ENCODE peak calls at places on chromosome 9, in seven cellular contexts. One of them, this sample, is unnamed.

GRCh38 chr9:122144836-122145235 is 14.7 kb downstream of the NDUFA8 start:
- DNase-seq in K562: no peak
- DNase-seq in SK-N-SH: no peak
- DNase-seq in H1: no peak
- DNase-seq in HCT116: no peak
- DNase-seq in HepG2: peak
- DNase-seq in GM12878: no peak
- DNase-seq in this sample: no peak

GRCh38 chr9:81150016-81150625 is 539.2 kb downstream of the TLE1 start:
- DNase-seq in K562: no peak
- DNase-seq in SK-N-SH: no peak
- DNase-seq in H1: no peak
- DNase-seq in HCT116: no peak
- DNase-seq in HepG2: no peak
- DNase-seq in GM12878: no peak
- DNase-seq in this sample: no peak

GRCh38 chr9:91059713-91060112 is 258.1 kb downstream of the SYK start:
- DNase-seq in K562: no peak
- DNase-seq in SK-N-SH: no peak
- DNase-seq in H1: no peak
- DNase-seq in HCT116: no peak
- DNase-seq in HepG2: no peak
- DNase-seq in GM12878: no peak
- DNase-seq in this sample: no peak

GRCh38 chr9:78879324-78880100 is 582.6 kb downstream of the PSAT1 start:
- DNase-seq in K562: no peak
- DNase-seq in SK-N-SH: no peak
- DNase-seq in H1: no peak
- DNase-seq in HCT116: no peak
- DNase-seq in HepG2: no peak
- DNase-seq in GM12878: no peak
- DNase-seq in this sample: no peak

GRCh38 chr9:138006576-138007233 is 129.1 kb downstream of the CACNA1B start:
- DNase-seq in K562: no peak
- DNase-seq in SK-N-SH: no peak
- DNase-seq in H1: no peak
- DNase-seq in HCT116: no peak
- DNase-seq in HepG2: no peak
- DNase-seq in GM12878: no peak
- DNase-seq in this sample: no peak

GRCh38 chr9:121323449-121324151 is 46.5 kb downstream of the STOM start:
- DNase-seq in K562: no peak
- DNase-seq in SK-N-SH: no peak
- DNase-seq in H1: no peak
- DNase-seq in HCT116: no peak
- DNase-seq in HepG2: no peak
- DNase-seq in GM12878: no peak
- DNase-seq in this sample: no peak

GRCh38 chr9:108615152-108615551 is 240.6 kb downstream of the ACTL7B start:
- DNase-seq in K562: no peak
- DNase-seq in SK-N-SH: no peak
- DNase-seq in H1: no peak
- DNase-seq in HCT116: no peak
- DNase-seq in HepG2: no peak
- DNase-seq in GM12878: no peak
- DNase-seq in this sample: no peak

GRCh38 chr9:37390759-37391158 is 31.7 kb upstream of the GRHPR start:
- DNase-seq in K562: peak
- DNase-seq in SK-N-SH: no peak
- DNase-seq in H1: peak
- DNase-seq in HCT116: peak
- DNase-seq in HepG2: peak
- DNase-seq in GM12878: peak
- DNase-seq in this sample: no peak

GRCh38 chr9:14309403-14309802 is 4.5 kb downstream of the NFIB start:
- DNase-seq in K562: no peak
- DNase-seq in SK-N-SH: peak
- DNase-seq in H1: no peak
- DNase-seq in HCT116: no peak
- DNase-seq in HepG2: no peak
- DNase-seq in GM12878: no peak
- DNase-seq in this sample: no peak

GRCh38 chr9:78714591-78714990 is 417.7 kb downstream of the PSAT1 start:
- DNase-seq in K562: no peak
- DNase-seq in SK-N-SH: no peak
- DNase-seq in H1: no peak
- DNase-seq in HCT116: no peak
- DNase-seq in HepG2: no peak
- DNase-seq in GM12878: no peak
- DNase-seq in this sample: no peak

GRCh38 chr9:131279927-131280530 is 3.7 kb upstream of the FAM78A start:
- DNase-seq in K562: no peak
- DNase-seq in SK-N-SH: no peak
- DNase-seq in H1: no peak
- DNase-seq in HCT116: no peak
- DNase-seq in HepG2: no peak
- DNase-seq in GM12878: no peak
- DNase-seq in this sample: no peak

GRCh38 chr9:69564557-69564956 is 107.6 kb downstream of the APBA1 start:
- DNase-seq in K562: no peak
- DNase-seq in SK-N-SH: no peak
- DNase-seq in H1: no peak
- DNase-seq in HCT116: no peak
- DNase-seq in HepG2: no peak
- DNase-seq in GM12878: no peak
- DNase-seq in this sample: no peak

GRCh38 chr9:120729796-120730195 is 15.5 kb upstream of the MEGF9 start:
- DNase-seq in K562: peak
- DNase-seq in SK-N-SH: no peak
- DNase-seq in H1: no peak
- DNase-seq in HCT116: no peak
- DNase-seq in HepG2: peak
- DNase-seq in GM12878: no peak
- DNase-seq in this sample: no peak

GRCh38 chr9:110918316-110919054 is 119.8 kb downstream of the LPAR1 start:
- DNase-seq in K562: no peak
- DNase-seq in SK-N-SH: no peak
- DNase-seq in H1: no peak
- DNase-seq in HCT116: no peak
- DNase-seq in HepG2: no peak
- DNase-seq in GM12878: no peak
- DNase-seq in this sample: peak

GRCh38 chr9:124282442-124283231 is 24.9 kb downstream of the NEK6 start:
- DNase-seq in K562: peak
- DNase-seq in SK-N-SH: no peak
- DNase-seq in H1: no peak
- DNase-seq in HCT116: no peak
- DNase-seq in HepG2: peak
- DNase-seq in GM12878: no peak
- DNase-seq in this sample: no peak

GRCh38 chr9:10265102-10265708 is 347.6 kb downstream of the PTPRD start:
- DNase-seq in K562: no peak
- DNase-seq in SK-N-SH: no peak
- DNase-seq in H1: no peak
- DNase-seq in HCT116: no peak
- DNase-seq in HepG2: no peak
- DNase-seq in GM12878: no peak
- DNase-seq in this sample: no peak

GRCh38 chr9:134266418-134266817 is 59.8 kb upstream of the RXRA start:
- DNase-seq in K562: no peak
- DNase-seq in SK-N-SH: no peak
- DNase-seq in H1: no peak
- DNase-seq in HCT116: no peak
- DNase-seq in HepG2: no peak
- DNase-seq in GM12878: no peak
- DNase-seq in this sample: no peak

DNA sequence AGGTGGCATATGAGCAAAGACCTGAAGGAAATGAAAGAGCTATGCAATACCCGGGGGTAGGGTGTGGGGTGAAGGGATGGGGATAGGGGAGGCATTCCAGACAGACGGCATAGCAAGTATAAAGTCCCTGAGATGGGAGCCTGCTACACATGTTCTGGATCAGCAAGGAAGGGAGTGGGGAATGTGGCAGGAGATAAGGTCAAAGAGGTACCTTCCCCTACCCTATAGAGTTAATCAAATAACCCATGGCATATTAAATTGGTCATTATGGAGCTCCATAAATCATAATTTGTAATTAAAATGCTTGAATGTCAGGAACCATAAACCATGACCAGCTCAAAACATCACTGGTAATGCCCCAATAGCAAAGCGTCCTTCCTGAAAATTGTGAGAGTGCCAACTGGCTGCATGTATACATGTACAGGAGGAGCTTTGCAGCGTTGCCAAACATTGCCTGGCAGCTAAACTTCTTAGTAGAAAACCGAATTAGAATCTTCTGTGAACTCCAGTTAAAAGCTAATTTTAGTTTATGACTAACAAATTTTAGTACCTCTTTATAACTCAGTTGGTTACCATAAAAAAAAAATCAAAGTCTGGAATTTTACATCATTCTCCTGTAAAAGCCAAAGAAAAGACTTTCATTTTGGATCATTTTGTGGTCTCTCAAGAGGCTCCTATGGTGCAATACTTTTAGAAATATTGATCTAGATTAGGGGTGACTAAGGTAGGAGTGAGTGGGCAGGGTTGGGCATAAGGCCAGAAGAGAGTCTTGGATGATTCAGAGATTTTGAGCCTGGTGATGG is 4.7 kb downstream of the DNAI1 start:
- DNase-seq in K562: no peak
- DNase-seq in SK-N-SH: peak
- DNase-seq in H1: no peak
- DNase-seq in HCT116: peak
- DNase-seq in HepG2: no peak
- DNase-seq in GM12878: no peak
- DNase-seq in this sample: no peak
- TF ChIP-seq JUND in K562: peak
- TF ChIP-seq JUND in SK-N-SH: peak
- TF ChIP-seq JUND in H1: no peak
- TF ChIP-seq JUND in HCT116: peak
- TF ChIP-seq JUND in HepG2: no peak
- TF ChIP-seq JUND in GM12878: no peak
- TF ChIP-seq JUND in this sample: no peak

GRCh38 chr9:89969881-89970639 is 365.2 kb downstream of the GADD45G start:
- DNase-seq in K562: no peak
- DNase-seq in SK-N-SH: no peak
- DNase-seq in H1: no peak
- DNase-seq in HCT116: no peak
- DNase-seq in HepG2: no peak
- DNase-seq in GM12878: no peak
- DNase-seq in this sample: no peak

GRCh38 chr9:89974582-89974981 is 369.8 kb downstream of the GADD45G start:
- DNase-seq in K562: no peak
- DNase-seq in SK-N-SH: no peak
- DNase-seq in H1: no peak
- DNase-seq in HCT116: no peak
- DNase-seq in HepG2: no peak
- DNase-seq in GM12878: no peak
- DNase-seq in this sample: no peak

GRCh38 chr9:89970701-89971100 is 365.9 kb downstream of the GADD45G start:
- DNase-seq in K562: no peak
- DNase-seq in SK-N-SH: no peak
- DNase-seq in H1: no peak
- DNase-seq in HCT116: no peak
- DNase-seq in HepG2: no peak
- DNase-seq in GM12878: no peak
- DNase-seq in this sample: no peak

GRCh38 chr9:89967527-89967926 is 362.7 kb downstream of the GADD45G start:
- DNase-seq in K562: no peak
- DNase-seq in SK-N-SH: no peak
- DNase-seq in H1: no peak
- DNase-seq in HCT116: no peak
- DNase-seq in HepG2: no peak
- DNase-seq in GM12878: no peak
- DNase-seq in this sample: no peak

DNA sequence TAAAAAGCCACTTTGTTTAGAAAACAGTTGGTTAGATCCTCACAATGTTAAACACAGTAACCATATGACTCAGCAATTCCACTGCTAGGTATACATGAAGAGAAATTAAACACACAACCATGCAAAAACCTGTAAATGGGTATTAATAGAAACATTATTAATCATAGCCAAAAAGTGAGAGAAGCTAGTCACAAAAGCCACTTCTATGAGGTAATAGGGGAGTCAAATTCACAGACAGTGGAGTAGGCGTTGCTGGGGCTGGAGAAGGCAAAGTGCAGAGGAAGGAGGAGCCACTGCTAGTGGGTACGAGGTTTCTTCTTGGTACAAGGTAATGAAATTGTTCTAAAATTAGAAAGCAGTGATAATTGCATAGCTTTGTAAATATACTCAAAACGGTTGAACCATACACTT is 364.3 kb downstream of the GADD45G start:
- DNase-seq in K562: no peak
- DNase-seq in SK-N-SH: no peak
- DNase-seq in H1: no peak
- DNase-seq in HCT116: no peak
- DNase-seq in HepG2: peak
- DNase-seq in GM12878: no peak
- DNase-seq in this sample: no peak
- TF ChIP-seq JUND in K562: no peak
- TF ChIP-seq JUND in SK-N-SH: no peak
- TF ChIP-seq JUND in H1: no peak
- TF ChIP-seq JUND in HCT116: no peak
- TF ChIP-seq JUND in HepG2: no peak
- TF ChIP-seq JUND in GM12878: no peak
- TF ChIP-seq JUND in this sample: no peak

GRCh38 chr9:101737165-101737704 is 1.2 kb downstream of the GRIN3A start:
- DNase-seq in K562: no peak
- DNase-seq in SK-N-SH: no peak
- DNase-seq in H1: no peak
- DNase-seq in HCT116: no peak
- DNase-seq in HepG2: no peak
- DNase-seq in GM12878: no peak
- DNase-seq in this sample: no peak
- TF ChIP-seq JUND in K562: no peak
- TF ChIP-seq JUND in SK-N-SH: no peak
- TF ChIP-seq JUND in H1: no peak
- TF ChIP-seq JUND in HCT116: no peak
- TF ChIP-seq JUND in HepG2: no peak
- TF ChIP-seq JUND in GM12878: no peak
- TF ChIP-seq JUND in this sample: no peak

GRCh38 chr9:136980669-136981478 is 1.9 kb upstream of the LCNL1 start:
- DNase-seq in K562: no peak
- DNase-seq in SK-N-SH: no peak
- DNase-seq in H1: no peak
- DNase-seq in HCT116: no peak
- DNase-seq in HepG2: no peak
- DNase-seq in GM12878: no peak
- DNase-seq in this sample: no peak

GRCh38 chr9:136977223-136978072 is at the start of gene PTGDS:
- DNase-seq in K562: no peak
- DNase-seq in SK-N-SH: no peak
- DNase-seq in H1: no peak
- DNase-seq in HCT116: no peak
- DNase-seq in HepG2: no peak
- DNase-seq in GM12878: no peak
- DNase-seq in this sample: no peak

GRCh38 chr9:136978865-136979544 is 1.7 kb downstream of the PTGDS start:
- DNase-seq in K562: no peak
- DNase-seq in SK-N-SH: no peak
- DNase-seq in H1: no peak
- DNase-seq in HCT116: no peak
- DNase-seq in HepG2: no peak
- DNase-seq in GM12878: no peak
- DNase-seq in this sample: no peak

GRCh38 chr9:136979769-136980587 is 2.7 kb downstream of the PTGDS start:
- DNase-seq in K562: no peak
- DNase-seq in SK-N-SH: no peak
- DNase-seq in H1: no peak
- DNase-seq in HCT116: no peak
- DNase-seq in HepG2: peak
- DNase-seq in GM12878: no peak
- DNase-seq in this sample: no peak

GRCh38 chr9:136978073-136978864 is 965 bp downstream of the PTGDS start:
- DNase-seq in K562: peak
- DNase-seq in SK-N-SH: peak
- DNase-seq in H1: peak
- DNase-seq in HCT116: no peak
- DNase-seq in HepG2: no peak
- DNase-seq in GM12878: no peak
- DNase-seq in this sample: peak
- TF ChIP-seq JUND in K562: no peak
- TF ChIP-seq JUND in SK-N-SH: no peak
- TF ChIP-seq JUND in H1: no peak
- TF ChIP-seq JUND in HCT116: no peak
- TF ChIP-seq JUND in HepG2: no peak
- TF ChIP-seq JUND in GM12878: no peak
- TF ChIP-seq JUND in this sample: no peak